ENCODE peak calls at places on chromosomes 5 and 9, in five cellular contexts. X, N, J, E and I are unnamed samples.

GRCh38 chr9:133403766-133404439 is 13.9 kb downstream of the REXO4 start:
- DNase-seq in J (no peak), E (no peak), X (peak; percentile 47), N (no peak), I (peak; percentile 25)

GRCh38 chr9:79489241-79490000 is 82.3 kb upstream of the TLE4 start:
- DNase-seq in X (peak; percentile 4), E (no peak), N (no peak), J (peak; percentile 35), I (no peak)

GRCh38 chr5:7813007-7813406 is 37.9 kb downstream of the CFAP90 start:
- DNase-seq in X (no peak), E (no peak), N (no peak), J (no peak), I (no peak)

GRCh38 chr5:1288439-1289335 is 6.2 kb downstream of the TERT start:
- DNase-seq in X (no peak), E (no peak), J (no peak), N (no peak), I (no peak)

GRCh38 chr5:23158179-23158578 is 305.0 kb upstream of the CDH12 start:
- DNase-seq in X (no peak), E (no peak), N (no peak), J (no peak), I (no peak)

GRCh38 chr5:113489299-113489698 is 1.0 kb upstream of the MCC start:
- DNase-seq in X (no peak), N (no peak), J (peak; percentile 98), E (peak; percentile 95), I (no peak)

GRCh38 chr9:93010056-93010455 is 48.4 kb upstream of the SUSD3 start:
- DNase-seq in X (no peak), J (no peak), N (no peak), E (no peak), I (no peak)

GRCh38 chr9:126704157-126704941 is 90.6 kb downstream of the LMX1B start:
- DNase-seq in X (peak; percentile 20), J (peak; percentile 28), N (no peak), E (no peak), I (no peak)

GRCh38 chr9:134605351-134605968 is 36.1 kb upstream of the COL5A1 start:
- DNase-seq in J (no peak), E (no peak), N (no peak), X (no peak), I (no peak)

GRCh38 chr9:86977205-86977835 is 30.0 kb upstream of the GAS1 start:
- DNase-seq in J (no peak), E (no peak), N (no peak), X (no peak), I (no peak)

GRCh38 chr5:1011226-1011631 is 2.6 kb downstream of the NKD2 start:
- DNase-seq in X (peak; percentile 76), E (no peak), N (no peak), J (no peak), I (peak; percentile 85)

GRCh38 chr5:114467729-114468128 is 105.9 kb downstream of the KCNN2 start:
- DNase-seq in E (no peak), N (no peak), X (no peak), J (no peak), I (no peak)

GRCh38 chr5:123709422-123709821 is 197.4 kb downstream of the CSNK1G3 start:
- DNase-seq in N (no peak), X (no peak), E (no peak), J (no peak), I (no peak)

GRCh38 chr9:37801287-37801850 is 772 bp downstream of the DCAF10 start:
- DNase-seq in N (no peak), X (peak; percentile 65), E (no peak), J (peak; percentile 24), I (no peak)

GRCh38 chr5:174293006-174293405 is 247.5 kb downstream of the NSG2 start:
- DNase-seq in J (no peak), N (no peak), X (no peak), E (no peak), I (no peak)

GRCh38 chr9:127163409-127163808 is 41.0 kb upstream of the ANGPTL2 start:
- DNase-seq in J (peak; percentile 75), X (no peak), E (no peak), N (no peak), I (no peak)

GRCh38 chr9:81848472-81848871 is 79.8 kb upstream of the SPATA31D4 start:
- DNase-seq in X (no peak), N (no peak), J (peak; percentile 66), E (no peak), I (no peak)

GRCh38 chr5:141934099-141934844 is 10.6 kb downstream of the DELE1 start:
- DNase-seq in E (no peak), X (no peak), N (no peak), J (no peak), I (no peak)

GRCh38 chr5:25362799-25363198 is 718.0 kb upstream of the CDH10 start:
- DNase-seq in X (no peak), E (no peak), J (no peak), N (no peak), I (no peak)

GRCh38 chr9:728535-728934 is 113.0 kb upstream of the DMRT1 start:
- DNase-seq in E (no peak), X (no peak), J (no peak), N (no peak), I (no peak)

GRCh38 chr5:17396247-17396646 is 101.8 kb upstream of the TAF11L2 start:
- DNase-seq in X (no peak), E (no peak), J (peak; percentile 27), N (no peak), I (no peak)

GRCh38 chr5:169873642-169874041 is 106.7 kb downstream of the INSYN2B start:
- DNase-seq in N (no peak), E (no peak), J (peak; percentile 57), X (no peak), I (no peak)

GRCh38 chr5:73153513-73153912 is 19.5 kb upstream of the TMEM174 start:
- DNase-seq in N (no peak), E (no peak), X (no peak), J (no peak), I (no peak)

GRCh38 chr5:55096860-55097259 is 5.6 kb upstream of the GZMA start:
- DNase-seq in E (no peak), J (no peak), X (no peak), N (no peak), I (no peak)

GRCh38 chr5:40937064-40937463 is 27.8 kb downstream of the C7 start:
- DNase-seq in E (no peak), J (no peak), N (no peak), X (no peak), I (no peak)

GRCh38 chr5:40945111-40945510 is 35.8 kb downstream of the C7 start:
- DNase-seq in J (no peak), X (no peak), E (no peak), N (no peak), I (no peak)

DNA sequence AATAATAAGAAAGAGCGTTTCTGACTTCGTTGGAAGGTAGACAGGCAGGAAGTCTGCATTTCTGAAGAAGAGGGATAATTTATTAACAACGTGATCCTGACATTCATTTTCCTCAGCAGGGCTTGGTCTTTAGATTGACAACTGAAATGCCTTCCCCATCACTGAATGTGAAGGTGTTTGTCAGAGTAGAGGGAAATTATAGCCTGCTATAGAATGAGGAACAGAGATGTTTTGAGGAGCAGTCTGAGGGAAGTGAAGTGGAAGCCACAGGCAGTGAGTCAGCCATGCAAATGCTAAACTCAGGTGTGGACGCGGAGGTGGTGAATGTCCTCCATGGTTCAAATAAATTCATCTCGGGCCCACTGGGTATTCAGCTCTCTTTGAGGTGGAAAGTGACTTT is 30.5 kb downstream of the C7 start:
- DNase-seq in X (no peak), J (no peak), E (no peak), N (no peak), I (no peak)
- TF ChIP-seq CTCF in X (no peak), J (no peak), E (no peak), N (no peak), I (no peak)

GRCh38 chr5:68215208-68215887 is at the start of gene PIK3R1:
- DNase-seq in X (peak; percentile 98), N (peak; percentile 90), E (peak; percentile 68), J (peak; percentile 95), I (peak; percentile 67)
- TF ChIP-seq CTCF in X (peak; percentile 38), N (peak; percentile 59), E (peak; percentile 48), J (peak; percentile 30), I (no peak)

GRCh38 chr9:122162415-122162814 is 2.7 kb downstream of the MORN5 start:
- DNase-seq in E (no peak), J (no peak), X (no peak), N (no peak), I (no peak)

GRCh38 chr9:122164286-122164685 is 4.6 kb downstream of the MORN5 start:
- DNase-seq in N (no peak), E (no peak), J (no peak), X (no peak), I (no peak)

GRCh38 chr9:122158202-122158601 is 1.4 kb downstream of the NDUFA8 start:
- DNase-seq in E (peak; percentile 16), X (peak; percentile 55), N (peak; percentile 16), J (peak; percentile 35), I (no peak)

GRCh38 chr9:122159925-122160246 is 178 bp downstream of the MORN5 start:
- DNase-seq in E (no peak), J (no peak), N (no peak), X (no peak), I (no peak)

DNA sequence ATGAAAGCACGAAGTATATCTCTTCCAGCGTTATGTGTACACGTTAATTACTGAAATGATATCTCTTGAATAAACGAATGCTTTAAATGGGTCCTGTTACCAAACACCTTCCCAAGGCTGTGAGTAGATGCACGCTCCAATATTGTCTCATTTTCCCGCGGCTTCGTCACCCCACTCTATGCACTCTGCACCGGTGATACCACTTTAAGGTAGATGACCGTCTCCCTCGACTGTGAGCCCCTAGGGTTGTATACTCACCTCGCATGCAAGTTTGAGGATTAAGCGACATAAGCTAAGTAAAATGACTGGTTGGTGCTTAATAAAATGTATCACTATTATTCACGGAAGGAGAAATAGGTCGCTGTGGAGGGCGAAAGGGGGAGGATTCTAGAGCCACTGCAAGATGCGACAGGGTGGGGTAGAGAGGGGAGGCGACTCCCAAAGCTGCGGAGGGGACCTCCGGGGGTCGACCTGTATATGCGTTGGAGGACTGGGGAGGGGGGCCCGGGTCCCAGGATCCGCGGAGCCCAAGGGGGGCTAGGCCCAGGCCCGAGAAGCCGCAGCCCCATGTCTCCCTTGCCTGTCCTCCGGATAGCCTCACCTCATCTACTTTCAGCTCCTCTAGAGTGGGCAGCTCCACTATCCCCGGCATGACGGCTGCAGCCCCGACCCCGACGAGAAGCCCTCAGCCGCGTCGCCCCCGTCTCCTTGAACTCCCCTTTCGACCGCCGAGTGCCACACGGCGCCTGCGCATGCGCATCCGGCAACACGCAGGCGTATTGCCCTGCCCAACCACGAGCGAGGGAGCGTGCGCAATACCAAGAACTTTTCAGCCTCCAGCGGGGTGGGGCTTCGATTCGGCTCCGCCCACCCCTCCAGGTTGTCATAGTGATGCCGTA is at the start of the genes MORN5 and NDUFA8:
- DNase-seq in N (peak; percentile 96), J (peak; percentile 96), X (peak; percentile 99), E (peak; percentile 92), I (peak; percentile 91)
- TF ChIP-seq CTCF in N (no peak), J (no peak), X (no peak), E (peak; percentile 6), I (no peak)

GRCh38 chr9:12774861-12775367 is at the start of gene LURAP1L:
- DNase-seq in X (peak; percentile 70), N (peak; percentile 8), E (peak; percentile 50), J (peak; percentile 94), I (no peak)

GRCh38 chr9:12775373-12775962 is 648 bp downstream of the LURAP1L start:
- DNase-seq in J (no peak), E (no peak), X (peak; percentile 64), N (peak; percentile 14), I (no peak)

GRCh38 chr9:12777149-12778010 is 2.6 kb downstream of the LURAP1L start:
- DNase-seq in N (no peak), J (no peak), X (no peak), E (no peak), I (no peak)

GRCh38 chr9:12776775-12777055 is 1.9 kb downstream of the LURAP1L start:
- DNase-seq in E (no peak), X (no peak), N (no peak), J (peak; percentile 56), I (no peak)

GRCh38 chr9:12775963-12776774 is 1.3 kb downstream of the LURAP1L start:
- DNase-seq in N (peak; percentile 62), J (peak; percentile 95), E (peak; percentile 76), X (peak; percentile 74), I (no peak)
- TF ChIP-seq CTCF in N (peak; percentile 60), J (peak; percentile 57), E (peak; percentile 59), X (peak; percentile 55), I (peak; percentile 61)